ENCODE peak calls at places on chromosome 1, in six cellular contexts. Q is cardiac muscle cell, W is upper lobe of right lung, A is neural progenitor cell, Y is suprapubic skin, D is hepatocyte. C is an unnamed sample.

GRCh38 chr1:44646276-44646675 is 28.0 kb downstream of the TMEM53 start:
- DNase-seq in D (no peak), A (no peak), W (no peak), Y (no peak), Q (peak; percentile 47), C (no peak)

GRCh38 chr1:186750250-186750649 is 70.0 kb upstream of the PTGS2 start:
- DNase-seq in D (no peak), W (no peak), Y (no peak), A (no peak), Q (no peak), C (no peak)

GRCh38 chr1:39895096-39895495 is 6.6 kb downstream of the MYCL start:
- DNase-seq in A (no peak), D (no peak), W (no peak), Q (no peak), Y (no peak), C (no peak)

GRCh38 chr1:56576880-56577858 is 2.2 kb downstream of the PLPP3 start:
- DNase-seq in A (peak; percentile 73), D (peak; percentile 64), W (no peak), Y (no peak), Q (peak; percentile 59), C (no peak)

GRCh38 chr1:172360511-172360910 is 60.0 kb upstream of the C1orf105 start:
- DNase-seq in D (no peak), A (peak; percentile 81), Y (no peak), W (no peak), Q (peak; percentile 54), C (no peak)

GRCh38 chr1:8598783-8599182 is 218.7 kb downstream of the RERE start:
- DNase-seq in Y (no peak), W (no peak), A (peak; percentile 33), Q (peak; percentile 33), D (peak; percentile 18), C (no peak)

GRCh38 chr1:33655496-33655895 is 183.1 kb downstream of the ZSCAN20 start:
- DNase-seq in W (no peak), A (no peak), D (no peak), Q (no peak), Y (no peak), C (no peak)

GRCh38 chr1:211323156-211324063 is 3.2 kb upstream of the TRAF5 start:
- DNase-seq in D (peak; percentile 81), Q (peak; percentile 73), W (no peak), Y (no peak), A (peak; percentile 77), C (no peak)

GRCh38 chr1:162420120-162420519 is 8.2 kb upstream of the SH2D1B start:
- DNase-seq in Q (no peak), D (no peak), Y (no peak), A (no peak), W (no peak), C (no peak)

GRCh38 chr1:46699670-46700069 is 19.2 kb downstream of the EFCAB14 start:
- DNase-seq in W (no peak), Y (no peak), D (no peak), A (no peak), Q (no peak), C (no peak)

GRCh38 chr1:175839678-175840669 is 96.6 kb upstream of the TNR start:
- DNase-seq in Q (peak; percentile 27), A (no peak), Y (no peak), D (peak; percentile 75), W (no peak), C (no peak)

GRCh38 chr1:179788259-179788658 is 45.2 kb downstream of the FAM163A start:
- DNase-seq in D (no peak), Y (no peak), Q (no peak), A (peak; percentile 36), W (no peak), C (no peak)

GRCh38 chr1:180560868-180561600 is 2.3 kb downstream of the OVAAL start:
- DNase-seq in D (no peak), Y (no peak), Q (no peak), A (no peak), W (no peak), C (no peak)

GRCh38 chr1:31723828-31724359 is 20.1 kb upstream of the COL16A1 start:
- DNase-seq in D (peak; percentile 91), W (peak; percentile 79), Q (peak; percentile 84), A (peak; percentile 95), Y (no peak), C (no peak)

GRCh38 chr1:18640228-18641004 is 9.8 kb downstream of the PAX7 start:
- DNase-seq in Q (no peak), W (no peak), A (peak; percentile 89), D (no peak), Y (no peak), C (no peak)

GRCh38 chr1:7550981-7551380 is 220.1 kb upstream of the VAMP3 start:
- DNase-seq in Y (no peak), Q (no peak), D (no peak), W (peak; percentile 41), A (no peak), C (no peak)

GRCh38 chr1:41003640-41004220 is 17.8 kb downstream of the SLFNL1 start:
- DNase-seq in Q (peak; percentile 99), A (peak; percentile 27), Y (peak; percentile 97), D (peak; percentile 93), W (peak; percentile 88), C (peak; percentile 98)

DNA sequence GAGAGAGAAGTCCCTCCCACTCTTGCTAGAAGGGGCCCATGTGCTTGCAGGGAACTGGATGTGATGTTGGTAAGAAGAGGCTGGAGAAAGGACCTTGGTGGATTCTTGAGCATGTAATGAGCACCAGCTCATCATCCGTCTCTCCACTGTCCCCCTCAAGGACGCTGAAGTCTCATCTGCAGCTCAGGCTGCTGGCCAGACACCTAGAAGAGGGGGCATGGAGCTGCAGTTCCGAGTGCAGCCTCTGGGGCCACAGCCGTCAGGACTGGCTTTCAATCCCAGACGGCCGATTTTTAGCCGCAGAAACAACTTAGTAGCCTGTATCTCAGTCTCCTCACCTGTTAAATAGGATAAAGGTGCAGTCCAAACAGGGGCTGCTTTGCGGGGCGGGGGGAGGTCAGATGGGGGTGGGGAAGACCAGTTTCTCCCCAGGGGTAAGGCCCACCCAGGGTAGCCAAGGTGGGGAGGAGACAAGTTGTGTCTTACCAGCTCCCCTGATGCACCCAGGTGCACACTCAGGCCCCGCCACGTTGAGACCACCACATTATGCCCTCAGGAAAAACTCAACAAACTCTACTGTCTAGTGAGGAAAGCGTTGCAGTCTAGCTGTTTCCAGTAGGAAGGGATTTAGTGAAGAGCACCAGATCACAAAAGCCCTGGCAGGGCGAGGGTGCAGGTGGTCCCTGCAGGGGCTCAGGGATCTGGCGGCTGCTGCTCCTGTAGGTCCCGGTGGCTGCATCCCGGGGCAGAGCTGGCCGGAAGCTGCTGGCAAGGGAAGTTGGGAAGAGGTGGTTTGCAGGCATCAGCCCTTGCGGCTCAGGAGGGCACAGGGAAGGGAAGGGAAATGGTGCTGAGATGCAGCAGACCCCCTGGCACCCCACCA is 29.5 kb downstream of the LDLRAP1 start:
- DNase-seq in D (peak; percentile 79), A (peak; percentile 81), Y (no peak), W (peak; percentile 74), Q (peak; percentile 60), C (no peak)
- TF ChIP-seq CTCF in D (peak; percentile 46), A (peak; percentile 67), Y (peak; percentile 69), W (peak; percentile 76), Q (peak; percentile 82), C (peak; percentile 76)

GRCh38 chr1:54489627-54490240 is 58.3 kb upstream of the ACOT11 start:
- DNase-seq in W (no peak), D (peak; percentile 4), Q (no peak), Y (no peak), A (no peak), C (no peak)

GRCh38 chr1:54488831-54489626 is 59.0 kb upstream of the ACOT11 start:
- DNase-seq in W (peak; percentile 91), Y (peak; percentile 86), D (peak; percentile 94), A (peak; percentile 95), Q (peak; percentile 82), C (no peak)

GRCh38 chr1:54488065-54488750 is 59.8 kb upstream of the ACOT11 start:
- DNase-seq in Q (peak; percentile 96), W (peak; percentile 95), A (peak; percentile 98), D (peak; percentile 97), Y (peak; percentile 94), C (peak; percentile 54)

GRCh38 chr1:54487571-54488050 is 60.4 kb upstream of the ACOT11 start:
- DNase-seq in W (peak; percentile 69), Q (no peak), D (peak; percentile 15), A (peak; percentile 45), Y (no peak), C (no peak)

GRCh38 chr1:54490361-54491248 is 57.4 kb upstream of the ACOT11 start:
- DNase-seq in W (no peak), A (peak; percentile 85), D (peak; percentile 79), Y (no peak), Q (peak; percentile 45), C (no peak)
- H3K4me3 ChIP-seq in W (no peak overlapping the region), A (peak overlapping the region; percentile 30), D (no peak overlapping the region), Y (no peak overlapping the region), Q (no peak overlapping the region), C (no peak overlapping the region)

GRCh38 chr1:98661544-98662353 is at the start of gene SNX7:
- DNase-seq in A (peak; percentile 90), Y (peak; percentile 88), Q (peak; percentile 88), D (peak; percentile 94), W (peak; percentile 93), C (no peak)
- TF ChIP-seq CTCF in A (peak; percentile 53), Y (no peak), Q (peak; percentile 21), D (peak; percentile 29), W (peak; percentile 20), C (peak; percentile 16)

GRCh38 chr1:203911806-203912205 is 50.4 kb downstream of the SNRPE start:
- DNase-seq in Q (peak; percentile 61), D (no peak), Y (no peak), W (no peak), A (no peak), C (no peak)
- H3K4me3 ChIP-seq in Q (no peak overlapping the region), D (no peak overlapping the region), Y (no peak overlapping the region), W (no peak overlapping the region), A (no peak overlapping the region), C (no peak overlapping the region)